ENCODE peak calls at places on chromosome 6, in four cellular contexts. O is anterior cingulate cortex, G is HEK293T, E is right cardiac atrium. L is an unnamed sample.

GRCh38 chr6:36839819-36840379 is 655 bp upstream of the CPNE5 start:
- DNase-seq in O (peak), G (peak), E (peak), L (no peak)

GRCh38 chr6:16543491-16543890 is 217.8 kb downstream of the ATXN1 start:
- DNase-seq in O (no peak), G (no peak), E (no peak), L (no peak)

GRCh38 chr6:66361886-66362285 is 654.9 kb upstream of the EYS start:
- DNase-seq in O (no peak), G (no peak), E (no peak), L (no peak)

GRCh38 chr6:26022166-26022510 is 59.5 kb downstream of the TRIM38 start:
- DNase-seq in O (peak), G (peak), E (peak), L (peak)

GRCh38 chr6:55069132-55069781 is 105.1 kb upstream of the HCRTR2 start:
- DNase-seq in O (no peak), G (peak), E (no peak), L (peak)

GRCh38 chr6:167581637-167582036 is 245.1 kb upstream of the AFDN start:
- DNase-seq in O (no peak), G (no peak), E (no peak), L (no peak)

GRCh38 chr6:34680802-34681515 is 15.6 kb downstream of the ILRUN start:
- DNase-seq in O (no peak), G (no peak), E (no peak), L (no peak)

GRCh38 chr6:53850527-53850926 is 55.7 kb downstream of the LRRC1 start:
- DNase-seq in O (no peak), G (no peak), E (no peak), L (no peak)

GRCh38 chr6:41801380-41801779 is 13.9 kb downstream of the TOMM6 start:
- DNase-seq in O (no peak), G (no peak), E (no peak), L (peak)

GRCh38 chr6:1670711-1671462 is 61.2 kb downstream of the FOXC1 start:
- DNase-seq in O (no peak), G (peak), E (no peak), L (peak)

GRCh38 chr6:8170245-8170644 is 67.9 kb upstream of the EEF1E1 start:
- DNase-seq in O (no peak), G (peak), E (no peak), L (no peak)

GRCh38 chr6:131828946-131829345 is 21.1 kb downstream of the ENPP1 start:
- DNase-seq in O (no peak), G (no peak), E (no peak), L (no peak)

GRCh38 chr6:63446405-63446804 is 125.9 kb upstream of the LOC128125822 start:
- DNase-seq in O (no peak), G (no peak), E (no peak), L (no peak)

GRCh38 chr6:20811112-20811746 is 277.0 kb downstream of the CDKAL1 start:
- DNase-seq in O (no peak), G (peak), E (no peak), L (peak)

GRCh38 chr6:15352884-15353283 is 107.0 kb downstream of the JARID2 start:
- DNase-seq in O (no peak), G (no peak), E (no peak), L (peak)

GRCh38 chr6:2478200-2478599 is 232.8 kb upstream of the GMDS start:
- DNase-seq in O (no peak), G (no peak), E (peak), L (peak)

GRCh38 chr6:105608711-105609374 is 206.0 kb upstream of the PREP start:
- DNase-seq in O (no peak), G (no peak), E (no peak), L (peak)

GRCh38 chr6:54681987-54682386 is 164.6 kb upstream of the FAM83B start:
- DNase-seq in O (no peak), G (no peak), E (no peak), L (peak)

GRCh38 chr6:75934643-75935472 is 137.6 kb downstream of the IMPG1 start:
- DNase-seq in O (peak), G (peak), E (peak), L (peak)

GRCh38 chr6:167759912-167760311 is 66.8 kb upstream of the AFDN start:
- DNase-seq in O (no peak), G (no peak), E (no peak), L (no peak)

GRCh38 chr6:111551521-111552231 is 54.0 kb downstream of the TRAF3IP2 start:
- DNase-seq in O (no peak), G (no peak), E (no peak), L (no peak)

GRCh38 chr6:391559-392440 is at the start of gene IRF4:
- DNase-seq in O (no peak), G (no peak), E (peak), L (no peak)

GRCh38 chr6:18609715-18610114 is 222.6 kb downstream of the RNF144B start:
- DNase-seq in O (no peak), G (no peak), E (no peak), L (peak)

GRCh38 chr6:31738048-31738979 is 1.5 kb upstream of the MSH5 start:
- DNase-seq in O (peak), G (no peak), E (peak), L (peak)

GRCh38 chr6:40477246-40478126 is 109.7 kb downstream of the LRFN2 start:
- DNase-seq in O (peak), G (peak), E (no peak), L (no peak)

GRCh38 chr6:165770430-165771082 is 107.5 kb upstream of the PDE10A start:
- DNase-seq in O (no peak), G (no peak), E (no peak), L (no peak)

GRCh38 chr6:14826456-14826855 is 419.4 kb upstream of the JARID2 start:
- DNase-seq in O (no peak), G (no peak), E (no peak), L (no peak)

GRCh38 chr6:144379356-144379755 is 94.2 kb downstream of the UTRN start:
- DNase-seq in O (no peak), G (no peak), E (no peak), L (peak)

GRCh38 chr6:168120390-168121307 is 41.6 kb upstream of the FRMD1 start:
- DNase-seq in O (no peak), G (no peak), E (no peak), L (no peak)

GRCh38 chr6:67986694-67987232 is 648.3 kb upstream of the ADGRB3 start:
- DNase-seq in O (no peak), G (no peak), E (no peak), L (no peak)

GRCh38 chr6:53811082-53811481 is 16.3 kb downstream of the LRRC1 start:
- DNase-seq in O (no peak), G (no peak), E (no peak), L (no peak)

GRCh38 chr6:123529843-123530242 is 106.9 kb downstream of the TRDN start:
- DNase-seq in O (no peak), G (no peak), E (no peak), L (no peak)

GRCh38 chr6:2376429-2377355 is 131.3 kb upstream of the GMDS start:
- DNase-seq in O (no peak), G (no peak), E (no peak), L (peak)

L was measured in brain microvascular endothelial cell.